ENCODE peak calls at places on chromosomes 11 and 22, in eight cellular contexts. One of them, this sample, is unnamed.
A peak's percentile ranks its signal among the peaks of the same experiment; 100 is the strongest.

GRCh38 chr11:102421262-102421661 is 31.3 kb downstream of the TMEM123 start:
- DNase-seq in cerebellar cortex: no peak
- DNase-seq in T follicular helper cell: no peak
- DNase-seq in vagina: no peak
- DNase-seq in NCI-H748 treated with DMSO at 0.1 percent for 48 hours: peak; percentile 52
- DNase-seq in iris pigment epithelial cell: no peak
- DNase-seq in HTR-8/SVneo: no peak
- DNase-seq in H7: no peak
- DNase-seq in this sample: no peak

GRCh38 chr11:59551651-59552521 is 40.5 kb downstream of the OR4D9 start:
- DNase-seq in T follicular helper cell: no peak
- DNase-seq in HTR-8/SVneo: no peak
- DNase-seq in NCI-H748 treated with DMSO at 0.1 percent for 48 hours: peak; percentile 16
- DNase-seq in vagina: no peak
- DNase-seq in H7: no peak
- DNase-seq in iris pigment epithelial cell: peak; percentile 90
- DNase-seq in cerebellar cortex: peak; percentile 76
- DNase-seq in this sample: peak; percentile 74

GRCh38 chr11:131425285-131425684 is 54.9 kb downstream of the NTM start:
- DNase-seq in T follicular helper cell: no peak
- DNase-seq in cerebellar cortex: no peak
- DNase-seq in H7: no peak
- DNase-seq in iris pigment epithelial cell: no peak
- DNase-seq in vagina: no peak
- DNase-seq in HTR-8/SVneo: no peak
- DNase-seq in NCI-H748 treated with DMSO at 0.1 percent for 48 hours: no peak
- DNase-seq in this sample: no peak

GRCh38 chr11:13889566-13890214 is 72.8 kb upstream of the SPON1 start:
- DNase-seq in cerebellar cortex: no peak
- DNase-seq in vagina: peak; percentile 42
- DNase-seq in HTR-8/SVneo: no peak
- DNase-seq in H7: no peak
- DNase-seq in T follicular helper cell: no peak
- DNase-seq in NCI-H748 treated with DMSO at 0.1 percent for 48 hours: peak; percentile 60
- DNase-seq in iris pigment epithelial cell: no peak
- DNase-seq in this sample: no peak

GRCh38 chr11:119322921-119323531 is 6.1 kb upstream of the MCAM start:
- DNase-seq in iris pigment epithelial cell: no peak
- DNase-seq in H7: no peak
- DNase-seq in T follicular helper cell: no peak
- DNase-seq in vagina: no peak
- DNase-seq in cerebellar cortex: no peak
- DNase-seq in NCI-H748 treated with DMSO at 0.1 percent for 48 hours: no peak
- DNase-seq in HTR-8/SVneo: no peak
- DNase-seq in this sample: no peak

GRCh38 chr22:37749831-37750595 is 53.2 kb downstream of the TRIOBP start:
- DNase-seq in cerebellar cortex: no peak
- DNase-seq in iris pigment epithelial cell: peak; percentile 81
- DNase-seq in H7: no peak
- DNase-seq in vagina: no peak
- DNase-seq in T follicular helper cell: no peak
- DNase-seq in NCI-H748 treated with DMSO at 0.1 percent for 48 hours: no peak
- DNase-seq in HTR-8/SVneo: no peak
- DNase-seq in this sample: peak; percentile 90

GRCh38 chr11:29183301-29183700 is 833.5 kb downstream of the KCNA4 start:
- DNase-seq in NCI-H748 treated with DMSO at 0.1 percent for 48 hours: no peak
- DNase-seq in H7: no peak
- DNase-seq in vagina: no peak
- DNase-seq in cerebellar cortex: no peak
- DNase-seq in HTR-8/SVneo: no peak
- DNase-seq in T follicular helper cell: no peak
- DNase-seq in iris pigment epithelial cell: peak; percentile 65
- DNase-seq in this sample: no peak

GRCh38 chr11:13663631-13664071 is 4.8 kb upstream of the FAR1 start:
- DNase-seq in cerebellar cortex: no peak
- DNase-seq in T follicular helper cell: no peak
- DNase-seq in vagina: no peak
- DNase-seq in NCI-H748 treated with DMSO at 0.1 percent for 48 hours: no peak
- DNase-seq in iris pigment epithelial cell: peak; percentile 64
- DNase-seq in HTR-8/SVneo: no peak
- DNase-seq in H7: no peak
- DNase-seq in this sample: peak; percentile 67

GRCh38 chr11:3797329-3798090 is at the start of gene NUP98:
- DNase-seq in vagina: peak; percentile 100
- DNase-seq in HTR-8/SVneo: peak; percentile 98
- DNase-seq in iris pigment epithelial cell: peak; percentile 100
- DNase-seq in NCI-H748 treated with DMSO at 0.1 percent for 48 hours: peak; percentile 98
- DNase-seq in H7: peak; percentile 99
- DNase-seq in cerebellar cortex: peak; percentile 100
- DNase-seq in T follicular helper cell: peak; percentile 100
- DNase-seq in this sample: peak; percentile 100

GRCh38 chr22:41288245-41288946 is 2.4 kb upstream of the RANGAP1 start:
- DNase-seq in HTR-8/SVneo: peak; percentile 68
- DNase-seq in H7: peak; percentile 30
- DNase-seq in iris pigment epithelial cell: peak; percentile 71
- DNase-seq in NCI-H748 treated with DMSO at 0.1 percent for 48 hours: no peak
- DNase-seq in T follicular helper cell: no peak
- DNase-seq in vagina: no peak
- DNase-seq in cerebellar cortex: peak; percentile 48
- DNase-seq in this sample: peak; percentile 76

GRCh38 chr11:78954261-78954660 is 379.6 kb upstream of the NARS2 start:
- DNase-seq in H7: no peak
- DNase-seq in iris pigment epithelial cell: no peak
- DNase-seq in cerebellar cortex: no peak
- DNase-seq in HTR-8/SVneo: no peak
- DNase-seq in NCI-H748 treated with DMSO at 0.1 percent for 48 hours: no peak
- DNase-seq in T follicular helper cell: no peak
- DNase-seq in vagina: no peak
- DNase-seq in this sample: no peak

GRCh38 chr11:34599406-34599901 is 21.4 kb upstream of the EHF start:
- DNase-seq in cerebellar cortex: no peak
- DNase-seq in NCI-H748 treated with DMSO at 0.1 percent for 48 hours: no peak
- DNase-seq in vagina: no peak
- DNase-seq in T follicular helper cell: no peak
- DNase-seq in HTR-8/SVneo: peak; percentile 83
- DNase-seq in H7: no peak
- DNase-seq in iris pigment epithelial cell: peak; percentile 87
- DNase-seq in this sample: peak; percentile 92

GRCh38 chr11:3009481-3009880 is 17.4 kb upstream of the NAP1L4 start:
- DNase-seq in T follicular helper cell: no peak
- DNase-seq in cerebellar cortex: no peak
- DNase-seq in HTR-8/SVneo: no peak
- DNase-seq in NCI-H748 treated with DMSO at 0.1 percent for 48 hours: no peak
- DNase-seq in iris pigment epithelial cell: no peak
- DNase-seq in H7: no peak
- DNase-seq in vagina: no peak
- DNase-seq in this sample: no peak

GRCh38 chr11:80163011-80163410 is 722.2 kb upstream of the TENM4 start:
- DNase-seq in T follicular helper cell: no peak
- DNase-seq in HTR-8/SVneo: peak; percentile 28
- DNase-seq in NCI-H748 treated with DMSO at 0.1 percent for 48 hours: no peak
- DNase-seq in iris pigment epithelial cell: peak; percentile 22
- DNase-seq in vagina: no peak
- DNase-seq in cerebellar cortex: no peak
- DNase-seq in H7: no peak
- DNase-seq in this sample: no peak

GRCh38 chr22:37636186-37636948 is 3.1 kb upstream of the SH3BP1 start:
- DNase-seq in vagina: no peak
- DNase-seq in H7: peak; percentile 73
- DNase-seq in iris pigment epithelial cell: peak; percentile 78
- DNase-seq in T follicular helper cell: no peak
- DNase-seq in NCI-H748 treated with DMSO at 0.1 percent for 48 hours: no peak
- DNase-seq in cerebellar cortex: no peak
- DNase-seq in HTR-8/SVneo: no peak
- DNase-seq in this sample: peak; percentile 87

GRCh38 chr11:80993561-80993960 is 1552.7 kb upstream of the TENM4 start:
- DNase-seq in NCI-H748 treated with DMSO at 0.1 percent for 48 hours: no peak
- DNase-seq in HTR-8/SVneo: no peak
- DNase-seq in T follicular helper cell: no peak
- DNase-seq in H7: no peak
- DNase-seq in cerebellar cortex: no peak
- DNase-seq in iris pigment epithelial cell: peak; percentile 9
- DNase-seq in vagina: no peak
- DNase-seq in this sample: no peak

GRCh38 chr11:83035070-83035854 is 36.4 kb downstream of the RAB30 start:
- DNase-seq in iris pigment epithelial cell: no peak
- DNase-seq in T follicular helper cell: no peak
- DNase-seq in cerebellar cortex: no peak
- DNase-seq in vagina: no peak
- DNase-seq in HTR-8/SVneo: no peak
- DNase-seq in NCI-H748 treated with DMSO at 0.1 percent for 48 hours: no peak
- DNase-seq in H7: no peak
- DNase-seq in this sample: peak; percentile 62

GRCh38 chr11:103338621-103339484 is 229.6 kb downstream of the DYNC2H1 start:
- DNase-seq in H7: peak; percentile 20
- DNase-seq in vagina: no peak
- DNase-seq in NCI-H748 treated with DMSO at 0.1 percent for 48 hours: no peak
- DNase-seq in HTR-8/SVneo: peak; percentile 26
- DNase-seq in T follicular helper cell: no peak
- DNase-seq in iris pigment epithelial cell: peak; percentile 80
- DNase-seq in cerebellar cortex: peak; percentile 22
- DNase-seq in this sample: peak; percentile 83

GRCh38 chr11:2581931-2582435 is 117.8 kb downstream of the KCNQ1OT1 start:
- DNase-seq in cerebellar cortex: no peak
- DNase-seq in vagina: peak; percentile 56
- DNase-seq in T follicular helper cell: no peak
- DNase-seq in H7: peak; percentile 33
- DNase-seq in NCI-H748 treated with DMSO at 0.1 percent for 48 hours: no peak
- DNase-seq in HTR-8/SVneo: no peak
- DNase-seq in iris pigment epithelial cell: no peak
- DNase-seq in this sample: no peak

GRCh38 chr11:48170840-48171233 is 45.8 kb upstream of the OR4B1 start:
- DNase-seq in NCI-H748 treated with DMSO at 0.1 percent for 48 hours: no peak
- DNase-seq in T follicular helper cell: no peak
- DNase-seq in HTR-8/SVneo: no peak
- DNase-seq in vagina: peak; percentile 16
- DNase-seq in iris pigment epithelial cell: peak; percentile 30
- DNase-seq in cerebellar cortex: no peak
- DNase-seq in H7: no peak
- DNase-seq in this sample: peak; percentile 60

GRCh38 chr22:32421484-32421883 is 9.4 kb upstream of the RTCB start:
- DNase-seq in H7: no peak
- DNase-seq in iris pigment epithelial cell: no peak
- DNase-seq in cerebellar cortex: no peak
- DNase-seq in HTR-8/SVneo: no peak
- DNase-seq in T follicular helper cell: no peak
- DNase-seq in vagina: no peak
- DNase-seq in NCI-H748 treated with DMSO at 0.1 percent for 48 hours: no peak
- DNase-seq in this sample: no peak

GRCh38 chr22:28977481-28977971 is 84.1 kb downstream of the C22orf31 start:
- DNase-seq in T follicular helper cell: no peak
- DNase-seq in cerebellar cortex: no peak
- DNase-seq in H7: no peak
- DNase-seq in HTR-8/SVneo: no peak
- DNase-seq in NCI-H748 treated with DMSO at 0.1 percent for 48 hours: no peak
- DNase-seq in vagina: no peak
- DNase-seq in iris pigment epithelial cell: peak; percentile 58
- DNase-seq in this sample: no peak

GRCh38 chr11:20647976-20648565 is 21.3 kb upstream of the NELL1 start:
- DNase-seq in H7: peak; percentile 69
- DNase-seq in vagina: no peak
- DNase-seq in HTR-8/SVneo: peak; percentile 54
- DNase-seq in cerebellar cortex: peak; percentile 75
- DNase-seq in NCI-H748 treated with DMSO at 0.1 percent for 48 hours: peak; percentile 67
- DNase-seq in iris pigment epithelial cell: peak; percentile 24
- DNase-seq in T follicular helper cell: no peak
- DNase-seq in this sample: peak; percentile 12

This sample was measured in foreskin fibroblast.